ENCODE peak calls at places on chromosomes 12 and 14, in seven cellular contexts. T is germinal center, W is neural progenitor cell, P is NCI-H524 treated with DMSO at 0.1 percent for 48 hours, O is omental fat pad, N is hepatocyte, J is NCI-H2029 treated with DMSO at 0.1 percent for 48 hours. G is an unnamed sample.
A peak's percentile ranks its signal among the peaks of the same experiment; 100 is the strongest.

GRCh38 chr12:131684015-131684725 is 26.7 kb upstream of the SFSWAP start:
- DNase-seq in T (no peak), W (no peak), P (no peak), O (no peak), N (no peak), J (no peak), G (no peak)

GRCh38 chr12:89497005-89497404 is 27.6 kb downstream of the GALNT4 start:
- DNase-seq in T (no peak), W (no peak), P (no peak), O (no peak), N (peak; percentile 62), J (no peak), G (no peak)

GRCh38 chr12:113766133-113766879 is 199.8 kb downstream of the RBM19 start:
- DNase-seq in T (no peak), W (peak; percentile 34), P (no peak), O (no peak), N (peak; percentile 83), J (no peak), G (no peak)

GRCh38 chr14:70567791-70568190 is 32.7 kb downstream of the MED6 start:
- DNase-seq in T (peak; percentile 15), W (peak; percentile 58), P (peak; percentile 77), O (no peak), N (peak; percentile 28), J (peak; percentile 1), G (no peak)

GRCh38 chr14:68711551-68712437 is 81.1 kb downstream of the ZFP36L1 start:
- DNase-seq in T (no peak), W (no peak), P (no peak), O (no peak), N (no peak), J (no peak), G (no peak)

GRCh38 chr12:130460611-130461478 is 123.2 kb downstream of the PIWIL1 start:
- DNase-seq in T (no peak), W (no peak), P (no peak), O (no peak), N (no peak), J (no peak), G (no peak)

GRCh38 chr14:61174395-61175386 is 106.4 kb downstream of the TMEM30B start:
- DNase-seq in T (no peak), W (no peak), P (no peak), O (no peak), N (no peak), J (no peak), G (no peak)

GRCh38 chr12:130879781-130880389 is 8.0 kb downstream of the RAN start:
- DNase-seq in T (peak; percentile 12), W (no peak), P (no peak), O (no peak), N (no peak), J (no peak), G (no peak)

GRCh38 chr14:34051966-34052657 is 101.2 kb upstream of the EGLN3 start:
- DNase-seq in T (no peak), W (no peak), P (no peak), O (no peak), N (peak; percentile 79), J (no peak), G (no peak)

GRCh38 chr12:106118278-106118820 is 20.4 kb downstream of the NUAK1 start:
- DNase-seq in T (no peak), W (no peak), P (no peak), O (no peak), N (no peak), J (no peak), G (no peak)

GRCh38 chr14:100654814-100655795 is 67.9 kb upstream of the BEGAIN start:
- DNase-seq in T (peak; percentile 82), W (peak; percentile 73), P (peak; percentile 75), O (no peak), N (peak; percentile 78), J (no peak), G (no peak)

GRCh38 chr14:27184371-27184901 is 586.6 kb upstream of the NOVA1 start:
- DNase-seq in T (no peak), W (no peak), P (no peak), O (no peak), N (no peak), J (no peak), G (no peak)

GRCh38 chr12:128930591-128930990 is 77.3 kb downstream of the GLT1D1 start:
- DNase-seq in T (no peak), W (peak; percentile 80), P (no peak), O (no peak), N (no peak), J (peak; percentile 29), G (no peak)

G was measured in AG09319.